ENCODE peak calls at places on chromosomes 6 and 20, in four cellular contexts. V is HCT116, Q is body of pancreas, L is endothelial cell of umbilical vein. G is an unnamed sample.
A peak's percentile ranks its signal among the peaks of the same experiment; 100 is the strongest.

GRCh38 chr6:5036309-5036708 is 32.5 kb upstream of the RPP40 start:
- DNase-seq in Q (no peak), V (peak; percentile 8), L (peak; percentile 12), G (no peak)

GRCh38 chr6:125986956-125987617 is 747 bp downstream of the TRMT11 start:
- DNase-seq in V (peak; percentile 21), Q (no peak), L (no peak), G (peak; percentile 58)

GRCh38 chr6:73455865-73456629 is 4.0 kb upstream of the CGAS start:
- DNase-seq in V (no peak), Q (no peak), L (no peak), G (peak; percentile 38)

GRCh38 chr6:100730581-100730980 is 150.5 kb downstream of the ASCC3 start:
- DNase-seq in Q (no peak), V (no peak), L (no peak), G (no peak)

GRCh38 chr6:116387374-116387773 is 16.6 kb downstream of the DSE start:
- DNase-seq in V (peak; percentile 55), Q (no peak), L (peak; percentile 43), G (no peak)

GRCh38 chr6:34530753-34531365 is 25.3 kb downstream of the SPDEF start:
- DNase-seq in L (no peak), V (no peak), Q (no peak), G (no peak)

GRCh38 chr6:1574083-1574761 is 35.5 kb upstream of the FOXC1 start:
- DNase-seq in V (no peak), Q (no peak), L (no peak), G (no peak)

GRCh38 chr6:159968295-159969203 is at the start of gene IGF2R:
- DNase-seq in V (peak; percentile 62), Q (peak; percentile 96), L (peak; percentile 69), G (peak; percentile 96)

GRCh38 chr20:48057739-48058138 is 272.5 kb upstream of the SULF2 start:
- DNase-seq in L (no peak), Q (no peak), V (no peak), G (no peak)

GRCh38 chr20:36196676-36197075 is 39.6 kb upstream of the AAR2 start:
- DNase-seq in Q (no peak), L (no peak), V (no peak), G (no peak)

GRCh38 chr6:6717953-6718352 is 129.4 kb downstream of the LY86 start:
- DNase-seq in V (no peak), L (peak; percentile 74), Q (no peak), G (no peak)

GRCh38 chr6:82040405-82041221 is 206.9 kb downstream of the IBTK start:
- DNase-seq in Q (peak; percentile 38), L (peak; percentile 72), V (peak; percentile 42), G (peak; percentile 49)

GRCh38 chr6:125507987-125508655 is 206.4 kb upstream of the HDDC2 start:
- DNase-seq in V (no peak), Q (peak; percentile 53), L (peak; percentile 6), G (no peak)

GRCh38 chr6:169983651-169984050 is 232.2 kb downstream of the ERMARD start:
- DNase-seq in Q (peak; percentile 2), L (no peak), V (no peak), G (no peak)

GRCh38 chr6:2632943-2633584 is 117.7 kb downstream of the MYLK4 start:
- DNase-seq in Q (no peak), V (no peak), L (no peak), G (no peak)

GRCh38 chr20:25238319-25239037 is 9.4 kb upstream of the PYGB start:
- DNase-seq in Q (no peak), V (no peak), L (no peak), G (no peak)

GRCh38 chr6:127186889-127187288 is 68.4 kb downstream of the RSPO3 start:
- DNase-seq in Q (peak; percentile 64), L (no peak), V (peak; percentile 37), G (peak; percentile 54)

GRCh38 chr20:23637282-23638221 is at the start of gene CST3:
- DNase-seq in Q (peak; percentile 90), V (peak; percentile 68), L (peak; percentile 76), G (peak; percentile 85)

GRCh38 chr6:7958464-7958863 is 47.9 kb upstream of the TXNDC5 start:
- DNase-seq in V (no peak), L (no peak), Q (no peak), G (no peak)

GRCh38 chr6:56356431-56356830 is 109.1 kb upstream of the COL21A1 start:
- DNase-seq in V (no peak), L (peak; percentile 59), Q (no peak), G (no peak)

GRCh38 chr20:50460608-50461268 is 49.4 kb upstream of the PTPN1 start:
- DNase-seq in L (peak; percentile 84), V (peak; percentile 69), Q (peak; percentile 93), G (peak; percentile 66)

GRCh38 chr6:153553627-153554026 is 422.5 kb upstream of the RGS17 start:
- DNase-seq in Q (no peak), V (peak; percentile 7), L (no peak), G (no peak)

GRCh38 chr20:33401042-33401921 is at the start of gene CDK5RAP1:
- DNase-seq in V (peak; percentile 88), Q (peak; percentile 88), L (peak; percentile 90), G (peak; percentile 96)
- TF ChIP-seq POLR2A in V (peak; percentile 52), Q (peak; percentile 63), L (peak; percentile 78), G (peak; percentile 76)

DNA sequence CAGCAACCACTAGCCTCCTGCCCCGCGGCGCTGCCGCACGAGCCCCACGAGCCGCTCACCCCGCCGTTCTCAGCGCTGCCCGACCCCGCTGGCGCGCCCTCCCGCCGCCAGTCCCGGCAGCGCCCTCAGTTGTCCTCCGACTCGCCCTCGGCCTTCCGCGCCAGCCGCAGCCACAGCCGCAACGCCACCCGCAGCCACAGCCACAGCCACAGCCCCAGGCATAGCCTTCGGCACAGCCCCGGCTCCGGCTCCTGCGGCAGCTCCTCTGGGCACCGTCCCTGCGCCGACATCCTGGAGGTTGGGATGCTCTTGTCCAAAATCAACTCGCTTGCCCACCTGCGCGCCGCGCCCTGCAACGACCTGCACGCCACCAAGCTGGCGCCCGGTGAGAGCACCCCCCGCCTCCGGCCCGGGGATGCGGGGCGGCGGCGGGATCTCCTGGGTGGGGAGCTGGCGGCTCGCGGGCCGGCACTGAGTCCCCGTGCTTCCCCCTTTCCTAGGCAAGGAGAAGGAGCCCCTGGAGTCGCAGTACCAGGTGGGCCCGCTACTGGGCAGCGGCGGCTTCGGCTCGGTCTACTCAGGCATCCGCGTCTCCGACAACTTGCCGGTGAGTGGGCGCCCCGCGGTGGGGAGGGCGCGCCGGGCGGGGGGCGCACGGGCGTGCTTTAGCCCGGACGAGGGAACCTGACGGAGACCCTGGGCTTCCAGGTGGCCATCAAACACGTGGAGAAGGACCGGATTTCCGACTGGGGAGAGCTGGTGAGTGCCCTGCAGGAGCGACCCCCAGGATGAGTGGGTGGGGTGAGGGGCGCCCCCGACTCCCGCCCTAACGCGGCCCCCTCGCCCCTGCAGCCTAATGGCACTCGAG is 555 bp downstream of the PIM1 start:
- DNase-seq in V (no peak), Q (peak; percentile 69), L (peak; percentile 45), G (peak; percentile 74)
- TF ChIP-seq POLR2A in V (no peak), Q (no peak), L (no peak), G (peak; percentile 91)

GRCh38 chr6:15665237-15665636 is 2.4 kb upstream of the DTNBP1 start:
- DNase-seq in L (no peak), V (no peak), Q (no peak), G (no peak)

GRCh38 chr6:15672291-15672690 is 9.5 kb upstream of the DTNBP1 start:
- DNase-seq in V (no peak), L (no peak), Q (no peak), G (no peak)

GRCh38 chr6:15674690-15675386 is 12.0 kb upstream of the DTNBP1 start:
- DNase-seq in Q (no peak), V (no peak), L (no peak), G (no peak)

GRCh38 chr6:15663057-15663638 is 320 bp upstream of the DTNBP1 start:
- DNase-seq in Q (no peak), V (peak; percentile 34), L (peak; percentile 79), G (no peak)

GRCh38 chr6:15668918-15669317 is 6.1 kb upstream of the DTNBP1 start:
- DNase-seq in L (no peak), V (no peak), Q (no peak), G (no peak)
- TF ChIP-seq POLR2A in L (no peak), V (no peak), Q (no peak), G (no peak)

GRCh38 chr20:33674294-33675126 is at the start of gene NECAB3:
- DNase-seq in Q (peak; percentile 92), V (no peak), L (peak; percentile 84), G (peak; percentile 88)
- TF ChIP-seq POLR2A in Q (peak; percentile 44), V (peak; percentile 84), L (peak; percentile 68), G (peak; percentile 29)

DNA sequence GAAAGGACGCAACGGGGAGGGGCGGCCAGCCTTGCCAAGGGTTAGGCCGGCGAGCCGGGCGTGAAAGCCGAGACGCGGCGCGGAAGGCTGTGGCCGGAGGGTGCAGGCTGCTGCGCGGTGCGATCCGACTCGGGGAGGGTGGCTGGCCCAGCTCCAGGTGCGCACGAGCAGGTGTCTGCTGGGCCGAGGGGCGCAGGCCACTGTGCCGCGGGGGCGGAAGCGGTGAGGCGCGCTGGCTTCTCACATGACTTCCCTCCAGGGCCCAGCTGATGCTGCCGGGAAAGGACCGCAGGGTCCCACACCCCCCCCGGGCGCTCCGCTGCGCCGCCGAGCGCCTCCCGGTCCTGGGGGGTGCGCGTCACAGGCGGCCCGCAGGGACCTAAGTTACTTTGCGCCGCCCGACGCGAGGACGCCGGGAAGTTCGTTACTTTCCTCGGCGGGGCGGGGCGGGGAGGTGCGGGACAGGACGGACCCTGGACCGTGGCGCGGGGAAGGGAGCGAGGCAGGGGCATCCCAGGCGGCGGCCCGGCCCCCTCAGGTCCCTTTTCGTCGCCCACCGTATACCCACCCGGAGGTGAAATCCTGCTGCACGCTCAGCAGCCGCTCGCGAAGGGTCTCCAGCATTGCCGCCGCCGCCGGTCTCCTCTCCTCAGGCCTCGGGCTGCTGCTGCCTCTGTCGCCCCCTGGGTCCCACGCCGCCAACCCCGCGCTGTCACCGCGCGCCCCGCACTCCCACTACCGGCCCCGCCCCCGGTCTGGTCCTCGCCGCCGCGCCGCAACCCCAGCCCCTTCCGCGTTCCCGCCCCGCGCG is at the start of gene DTNBP1:
- DNase-seq in V (no peak), Q (peak; percentile 86), L (peak; percentile 50), G (peak; percentile 89)
- TF ChIP-seq POLR2A in V (no peak), Q (peak; percentile 68), L (peak; percentile 42), G (no peak)

DNA sequence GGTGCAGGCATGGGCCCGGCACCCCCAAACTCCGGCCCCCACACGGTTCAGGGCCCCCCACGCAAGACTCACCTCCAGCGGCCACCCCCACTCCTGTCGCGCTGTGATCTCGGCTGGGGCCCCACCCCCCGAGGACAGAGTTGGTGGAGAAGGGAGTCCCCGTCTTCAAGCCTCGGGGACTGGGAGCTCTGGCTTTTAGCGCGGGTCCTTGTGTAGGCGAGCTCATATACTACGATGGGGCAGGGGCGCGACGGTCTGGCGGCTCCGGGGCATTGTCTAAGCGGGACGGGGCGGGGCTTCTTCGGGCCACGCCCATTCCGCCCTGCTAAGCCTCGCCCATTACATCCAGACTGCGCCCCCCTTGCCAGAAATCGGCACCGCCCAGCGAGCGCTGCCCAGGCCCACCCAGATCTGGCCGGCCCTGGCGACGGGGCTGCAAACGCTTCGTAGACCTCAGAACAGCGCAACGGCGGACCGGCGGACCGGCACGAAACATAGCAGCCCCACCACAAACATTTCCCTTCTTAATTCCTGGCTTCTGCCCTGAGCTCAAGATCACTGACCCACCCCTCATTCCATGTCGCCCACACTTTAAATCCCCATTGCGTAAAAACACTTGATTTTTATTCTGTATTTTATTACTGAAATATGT is 1.0 kb upstream of the DDAH2 start:
- DNase-seq in Q (peak; percentile 82), L (peak; percentile 94), V (peak; percentile 56), G (peak; percentile 88)
- TF ChIP-seq POLR2A in Q (peak; percentile 36), L (peak; percentile 97), V (no peak), G (peak; percentile 54)

GRCh38 chr20:43461894-43462293 is 4.2 kb downstream of the SRSF6 start:
- DNase-seq in Q (no peak), V (no peak), L (no peak), G (no peak)
- TF ChIP-seq POLR2A in Q (no peak), V (no peak), L (no peak), G (no peak)

G was measured in erythroblast.